ENCODE peak calls at places on chromosomes 4 and X, in seven cellular contexts. J is HEK293T; C is uterus; X is RWPE1; K is T-helper 17 cell; G is activated CD4-positive, alpha-beta T cell treated with anti-CD3 and anti-CD28 coated beads for 24 hours; O is WTC11. V is an unnamed sample.

GRCh38 chr4:137768881-137769280 is 236.6 kb upstream of the PCDH18 start:
- DNase-seq in J (no peak), C (no peak), X (no peak), K (no peak), G (no peak), O (no peak), V (no peak)

GRCh38 chr4:25862411-25863346 is at the start of gene SEL1L3:
- DNase-seq in J (peak), C (no peak), X (peak), K (peak), G (peak), O (peak), V (peak)

GRCh38 chrX:65997978-65998717 is 41.7 kb downstream of the VSIG4 start:
- DNase-seq in J (no peak), C (no peak), X (no peak), K (no peak), G (no peak), O (no peak), V (no peak)

GRCh38 chrX:41087219-41087618 is 2.0 kb downstream of the USP9X start:
- DNase-seq in J (no peak), C (no peak), X (no peak), K (no peak), G (no peak), O (no peak), V (no peak)

GRCh38 chr4:174244441-174244840 is 39.0 kb downstream of the FBXO8 start:
- DNase-seq in J (no peak), C (no peak), X (peak), K (no peak), G (no peak), O (no peak), V (no peak)

GRCh38 chr4:54277691-54278090 is 48.6 kb downstream of the PDGFRA start:
- DNase-seq in J (no peak), C (peak), X (peak), K (no peak), G (no peak), O (no peak), V (no peak)

GRCh38 chrX:56782791-56783449 is 53.9 kb downstream of the NBDY start:
- DNase-seq in J (no peak), C (no peak), X (no peak), K (no peak), G (no peak), O (no peak), V (no peak)

GRCh38 chrX:110145854-110146253 is 142.9 kb downstream of the TMEM164 start:
- DNase-seq in J (peak), C (peak), X (no peak), K (no peak), G (no peak), O (peak), V (no peak)

GRCh38 chr4:76752911-76753494 is 144.9 kb downstream of the SOWAHB start:
- DNase-seq in J (no peak), C (no peak), X (peak), K (no peak), G (no peak), O (no peak), V (no peak)

GRCh38 chrX:37926700-37927099 is 79.3 kb upstream of the DYNLT3 start:
- DNase-seq in J (peak), C (no peak), X (peak), K (no peak), G (no peak), O (no peak), V (peak)

GRCh38 chrX:37787353-37787869 is 7.6 kb downstream of the CYBB start:
- DNase-seq in J (no peak), C (no peak), X (no peak), K (no peak), G (no peak), O (no peak), V (no peak)

GRCh38 chrX:23478056-23478455 is 143.4 kb downstream of the PTCHD1 start:
- DNase-seq in J (no peak), C (no peak), X (peak), K (no peak), G (no peak), O (no peak), V (no peak)

GRCh38 chrX:15418041-15418706 is 34.0 kb upstream of the VEGFD start:
- DNase-seq in J (no peak), C (no peak), X (no peak), K (no peak), G (no peak), O (no peak), V (no peak)

GRCh38 chrX:154444001-154444754 is at the start of gene FAM50A:
- DNase-seq in J (peak), C (peak), X (no peak), K (peak), G (peak), O (peak), V (peak)

GRCh38 chr4:121799208-121799823 is 1.8 kb upstream of the EXOSC9 start:
- DNase-seq in J (no peak), C (no peak), X (no peak), K (no peak), G (no peak), O (no peak), V (no peak)

GRCh38 chrX:70293621-70294020 is 3.7 kb downstream of the KIF4A start:
- DNase-seq in J (no peak), C (no peak), X (no peak), K (no peak), G (no peak), O (no peak), V (no peak)

GRCh38 chrX:54540289-54540688 is 10.3 kb downstream of the GNL3L start:
- DNase-seq in J (no peak), C (peak), X (no peak), K (no peak), G (no peak), O (no peak), V (no peak)

GRCh38 chrX:63934791-63935190 is 149.8 kb upstream of the ARHGEF9 start:
- DNase-seq in J (no peak), C (no peak), X (no peak), K (no peak), G (no peak), O (peak), V (no peak)

GRCh38 chr4:138301536-138301935 is 59.4 kb upstream of the SLC7A11 start:
- DNase-seq in J (no peak), C (no peak), X (no peak), K (no peak), G (no peak), O (no peak), V (no peak)

GRCh38 chr4:57020467-57021101 is 41.9 kb downstream of the POLR2B start:
- DNase-seq in J (no peak), C (no peak), X (peak), K (no peak), G (no peak), O (no peak), V (no peak)

GRCh38 chr4:105122334-105122733 is 24.3 kb upstream of the TET2 start:
- DNase-seq in J (no peak), C (no peak), X (peak), K (no peak), G (no peak), O (peak), V (no peak)

GRCh38 chrX:112367065-112367464 is 284.5 kb upstream of the TRPC5 start:
- DNase-seq in J (no peak), C (no peak), X (no peak), K (no peak), G (no peak), O (no peak), V (no peak)

GRCh38 chr4:134552063-134552462 is 350.5 kb upstream of the PABPC4L start:
- DNase-seq in J (no peak), C (no peak), X (no peak), K (no peak), G (no peak), O (no peak), V (no peak)

GRCh38 chr4:70515342-70516245 is 2.8 kb upstream of the AMTN start:
- DNase-seq in J (no peak), C (no peak), X (peak), K (no peak), G (no peak), O (no peak), V (no peak)

GRCh38 chrX:68693481-68694410 is 46.3 kb downstream of the STARD8 start:
- DNase-seq in J (peak), C (peak), X (peak), K (no peak), G (no peak), O (peak), V (peak)

GRCh38 chr4:720111-720860 is 14.7 kb downstream of the PCGF3 start:
- DNase-seq in J (no peak), C (no peak), X (no peak), K (no peak), G (no peak), O (no peak), V (no peak)

GRCh38 chr4:123813901-123814300 is 417.3 kb downstream of the SPRY1 start:
- DNase-seq in J (no peak), C (no peak), X (no peak), K (no peak), G (no peak), O (no peak), V (no peak)

GRCh38 chrX:115472131-115472530 is 88.8 kb upstream of the PLS3 start:
- DNase-seq in J (no peak), C (no peak), X (no peak), K (no peak), G (no peak), O (no peak), V (no peak)

GRCh38 chr4:55947912-55948725 is 626 bp upstream of the CEP135 start:
- DNase-seq in J (no peak), C (no peak), X (peak), K (peak), G (peak), O (no peak), V (no peak)

GRCh38 chr4:40349561-40350198 is 14.5 kb downstream of the CHRNA9 start:
- DNase-seq in J (no peak), C (no peak), X (no peak), K (no peak), G (no peak), O (no peak), V (no peak)

GRCh38 chrX:26783512-26784225 is 567.7 kb downstream of the MAGEB5 start:
- DNase-seq in J (peak), C (no peak), X (no peak), K (no peak), G (no peak), O (peak), V (peak)